ENCODE peak calls at places on chromosomes 7 and 10, in six cellular contexts. One of them, this sample, is unnamed.

GRCh38 chr10:113853577-113854018 is 284 bp downstream of the DCLRE1A start:
- DNase-seq in lower lobe of right lung: no peak
- DNase-seq in transverse colon: no peak
- DNase-seq in stomach: no peak
- DNase-seq in psoas muscle: no peak
- DNase-seq in HCT116: no peak
- DNase-seq in this sample: no peak

GRCh38 chr10:930415-931325 is 835 bp downstream of the LARP4B start:
- DNase-seq in lower lobe of right lung: peak; percentile 79
- DNase-seq in transverse colon: peak; percentile 76
- DNase-seq in stomach: peak; percentile 74
- DNase-seq in psoas muscle: peak; percentile 37
- DNase-seq in HCT116: no peak
- DNase-seq in this sample: peak; percentile 33

GRCh38 chr7:10083766-10084165 is 889.9 kb upstream of the PHF14 start:
- DNase-seq in lower lobe of right lung: no peak
- DNase-seq in transverse colon: no peak
- DNase-seq in stomach: no peak
- DNase-seq in psoas muscle: no peak
- DNase-seq in HCT116: no peak
- DNase-seq in this sample: no peak

GRCh38 chr10:52740913-52741675 is 31.5 kb downstream of the MBL2 start:
- DNase-seq in lower lobe of right lung: no peak
- DNase-seq in transverse colon: peak; percentile 23
- DNase-seq in stomach: peak; percentile 55
- DNase-seq in psoas muscle: peak; percentile 14
- DNase-seq in HCT116: peak; percentile 32
- DNase-seq in this sample: no peak

GRCh38 chr10:17512341-17513001 is 58.1 kb upstream of the ST8SIA6 start:
- DNase-seq in lower lobe of right lung: no peak
- DNase-seq in transverse colon: peak; percentile 69
- DNase-seq in stomach: peak; percentile 69
- DNase-seq in psoas muscle: no peak
- DNase-seq in HCT116: peak; percentile 93
- DNase-seq in this sample: peak; percentile 17

GRCh38 chr10:7507887-7508726 is 97.3 kb upstream of the SFMBT2 start:
- DNase-seq in lower lobe of right lung: no peak
- DNase-seq in transverse colon: peak; percentile 18
- DNase-seq in stomach: no peak
- DNase-seq in psoas muscle: no peak
- DNase-seq in HCT116: no peak
- DNase-seq in this sample: no peak

GRCh38 chr7:123675092-123675473 is 19.4 kb downstream of the LMOD2 start:
- DNase-seq in lower lobe of right lung: no peak
- DNase-seq in transverse colon: no peak
- DNase-seq in stomach: no peak
- DNase-seq in psoas muscle: no peak
- DNase-seq in HCT116: no peak
- DNase-seq in this sample: no peak

GRCh38 chr7:103048833-103049232 is 25.8 kb downstream of the FBXL13 start:
- DNase-seq in lower lobe of right lung: no peak
- DNase-seq in transverse colon: no peak
- DNase-seq in stomach: no peak
- DNase-seq in psoas muscle: no peak
- DNase-seq in HCT116: peak; percentile 33
- DNase-seq in this sample: no peak

GRCh38 chr10:114304017-114304565 is 65.0 kb downstream of the VWA2 start:
- DNase-seq in lower lobe of right lung: peak; percentile 69
- DNase-seq in transverse colon: peak; percentile 84
- DNase-seq in stomach: peak; percentile 83
- DNase-seq in psoas muscle: peak; percentile 72
- DNase-seq in HCT116: peak; percentile 85
- DNase-seq in this sample: peak; percentile 81

GRCh38 chr7:158318511-158318913 is 269.1 kb downstream of the PTPRN2 start:
- DNase-seq in lower lobe of right lung: no peak
- DNase-seq in transverse colon: no peak
- DNase-seq in stomach: no peak
- DNase-seq in psoas muscle: no peak
- DNase-seq in HCT116: no peak
- DNase-seq in this sample: no peak

GRCh38 chr7:158664406-158664805 is 40.2 kb downstream of the NCAPG2 start:
- DNase-seq in lower lobe of right lung: no peak
- DNase-seq in transverse colon: no peak
- DNase-seq in stomach: no peak
- DNase-seq in psoas muscle: no peak
- DNase-seq in HCT116: no peak
- DNase-seq in this sample: no peak

GRCh38 chr10:110993024-110993693 is 73.8 kb downstream of the SHOC2 start:
- DNase-seq in lower lobe of right lung: no peak
- DNase-seq in transverse colon: no peak
- DNase-seq in stomach: no peak
- DNase-seq in psoas muscle: no peak
- DNase-seq in HCT116: no peak
- DNase-seq in this sample: no peak

GRCh38 chr7:120370954-120371353 is 98.0 kb downstream of the KCND2 start:
- DNase-seq in lower lobe of right lung: no peak
- DNase-seq in transverse colon: no peak
- DNase-seq in stomach: no peak
- DNase-seq in psoas muscle: no peak
- DNase-seq in HCT116: no peak
- DNase-seq in this sample: no peak

GRCh38 chr10:6729071-6729773 is 149.1 kb upstream of the PRKCQ start:
- DNase-seq in lower lobe of right lung: no peak
- DNase-seq in transverse colon: no peak
- DNase-seq in stomach: no peak
- DNase-seq in psoas muscle: peak; percentile 32
- DNase-seq in HCT116: no peak
- DNase-seq in this sample: peak; percentile 17

GRCh38 chr7:120404042-120404441 is 131.1 kb downstream of the KCND2 start:
- DNase-seq in lower lobe of right lung: no peak
- DNase-seq in transverse colon: no peak
- DNase-seq in stomach: no peak
- DNase-seq in psoas muscle: no peak
- DNase-seq in HCT116: no peak
- DNase-seq in this sample: no peak

GRCh38 chr10:79269969-79270368 is 77.3 kb upstream of the PPIF start:
- DNase-seq in lower lobe of right lung: no peak
- DNase-seq in transverse colon: no peak
- DNase-seq in stomach: no peak
- DNase-seq in psoas muscle: no peak
- DNase-seq in HCT116: no peak
- DNase-seq in this sample: no peak

GRCh38 chr10:13271552-13272163 is 28.2 kb downstream of the PHYH start:
- DNase-seq in lower lobe of right lung: no peak
- DNase-seq in transverse colon: peak; percentile 66
- DNase-seq in stomach: peak; percentile 50
- DNase-seq in psoas muscle: peak; percentile 36
- DNase-seq in HCT116: peak; percentile 32
- DNase-seq in this sample: peak; percentile 22

GRCh38 chr10:14671383-14671782 is 103.3 kb downstream of the FAM107B start:
- DNase-seq in lower lobe of right lung: no peak
- DNase-seq in transverse colon: no peak
- DNase-seq in stomach: no peak
- DNase-seq in psoas muscle: no peak
- DNase-seq in HCT116: no peak
- DNase-seq in this sample: no peak

GRCh38 chr10:54469587-54470323 is 331.3 kb downstream of the PCDH15 start:
- DNase-seq in lower lobe of right lung: no peak
- DNase-seq in transverse colon: no peak
- DNase-seq in stomach: no peak
- DNase-seq in psoas muscle: no peak
- DNase-seq in HCT116: no peak
- DNase-seq in this sample: no peak

GRCh38 chr7:27700501-27700900 is 37.8 kb upstream of the HIBADH start:
- DNase-seq in lower lobe of right lung: no peak
- DNase-seq in transverse colon: no peak
- DNase-seq in stomach: no peak
- DNase-seq in psoas muscle: no peak
- DNase-seq in HCT116: no peak
- DNase-seq in this sample: no peak

GRCh38 chr10:29702288-29703164 is 67.8 kb upstream of the SVIL start:
- DNase-seq in lower lobe of right lung: no peak
- DNase-seq in transverse colon: no peak
- DNase-seq in stomach: no peak
- DNase-seq in psoas muscle: no peak
- DNase-seq in HCT116: no peak
- DNase-seq in this sample: no peak

GRCh38 chr7:11355571-11355970 is 381.9 kb downstream of the PHF14 start:
- DNase-seq in lower lobe of right lung: no peak
- DNase-seq in transverse colon: no peak
- DNase-seq in stomach: no peak
- DNase-seq in psoas muscle: no peak
- DNase-seq in HCT116: no peak
- DNase-seq in this sample: no peak

GRCh38 chr10:102935939-102936605 is 18.0 kb downstream of the CNNM2 start:
- DNase-seq in lower lobe of right lung: no peak
- DNase-seq in transverse colon: no peak
- DNase-seq in stomach: no peak
- DNase-seq in psoas muscle: no peak
- DNase-seq in HCT116: no peak
- DNase-seq in this sample: no peak

GRCh38 chr7:32587431-32587948 is 92.2 kb downstream of the AVL9 start:
- DNase-seq in lower lobe of right lung: no peak
- DNase-seq in transverse colon: no peak
- DNase-seq in stomach: no peak
- DNase-seq in psoas muscle: no peak
- DNase-seq in HCT116: no peak
- DNase-seq in this sample: no peak

GRCh38 chr10:83545901-83546391 is 593.4 kb upstream of the GHITM start:
- DNase-seq in lower lobe of right lung: no peak
- DNase-seq in transverse colon: no peak
- DNase-seq in stomach: no peak
- DNase-seq in psoas muscle: no peak
- DNase-seq in HCT116: no peak
- DNase-seq in this sample: peak; percentile 57

GRCh38 chr7:151590801-151591771 is 71.4 kb upstream of the RHEB start:
- DNase-seq in lower lobe of right lung: no peak
- DNase-seq in transverse colon: no peak
- DNase-seq in stomach: no peak
- DNase-seq in psoas muscle: no peak
- DNase-seq in HCT116: no peak
- DNase-seq in this sample: no peak
- H3K27ac ChIP-seq in lower lobe of right lung: no peak overlapping the region
- H3K27ac ChIP-seq in transverse colon: no peak overlapping the region
- H3K27ac ChIP-seq in stomach: no peak overlapping the region
- H3K27ac ChIP-seq in psoas muscle: no peak overlapping the region
- H3K27ac ChIP-seq in HCT116: no peak overlapping the region
- H3K27ac ChIP-seq in this sample: no peak overlapping the region

GRCh38 chr10:98248018-98248417 is 20.0 kb downstream of the LOXL4 start:
- DNase-seq in lower lobe of right lung: no peak
- DNase-seq in transverse colon: no peak
- DNase-seq in stomach: no peak
- DNase-seq in psoas muscle: no peak
- DNase-seq in HCT116: no peak
- DNase-seq in this sample: no peak

GRCh38 chr10:98252451-98252850 is 15.5 kb downstream of the LOXL4 start:
- DNase-seq in lower lobe of right lung: no peak
- DNase-seq in transverse colon: no peak
- DNase-seq in stomach: no peak
- DNase-seq in psoas muscle: no peak
- DNase-seq in HCT116: no peak
- DNase-seq in this sample: no peak

GRCh38 chr10:98251399-98251798 is 16.6 kb downstream of the LOXL4 start:
- DNase-seq in lower lobe of right lung: no peak
- DNase-seq in transverse colon: no peak
- DNase-seq in stomach: no peak
- DNase-seq in psoas muscle: no peak
- DNase-seq in HCT116: no peak
- DNase-seq in this sample: no peak

GRCh38 chr10:98246911-98247820 is 20.8 kb downstream of the LOXL4 start:
- DNase-seq in lower lobe of right lung: no peak
- DNase-seq in transverse colon: no peak
- DNase-seq in stomach: no peak
- DNase-seq in psoas muscle: no peak
- DNase-seq in HCT116: no peak
- DNase-seq in this sample: no peak

GRCh38 chr10:98249134-98249533 is 18.9 kb downstream of the LOXL4 start:
- DNase-seq in lower lobe of right lung: no peak
- DNase-seq in transverse colon: no peak
- DNase-seq in stomach: no peak
- DNase-seq in psoas muscle: no peak
- DNase-seq in HCT116: no peak
- DNase-seq in this sample: no peak
- H3K36me3 ChIP-seq in lower lobe of right lung: peaks cover 86% of the 10 kb centered on the region
- H3K36me3 ChIP-seq in transverse colon: peaks cover 3% of the 10 kb centered on the region
- H3K36me3 ChIP-seq in stomach: peaks cover 93% of the 10 kb centered on the region
- H3K36me3 ChIP-seq in psoas muscle: peaks cover 4% of the 10 kb centered on the region
- H3K36me3 ChIP-seq in HCT116: peaks cover 6% of the 10 kb centered on the region
- H3K36me3 ChIP-seq in this sample: peaks cover 55% of the 10 kb centered on the region

GRCh38 chr7:81053623-81054022 is 134.8 kb upstream of the SEMA3C start:
- DNase-seq in lower lobe of right lung: no peak
- DNase-seq in transverse colon: no peak
- DNase-seq in stomach: no peak
- DNase-seq in psoas muscle: no peak
- DNase-seq in HCT116: no peak
- DNase-seq in this sample: no peak
- TF ChIP-seq CTCF in lower lobe of right lung: no peak
- TF ChIP-seq CTCF in transverse colon: no peak
- TF ChIP-seq CTCF in stomach: no peak
- TF ChIP-seq CTCF in psoas muscle: no peak
- TF ChIP-seq CTCF in HCT116: no peak
- TF ChIP-seq CTCF in this sample: no peak

GRCh38 chr7:28745351-28745750 is 212.8 kb downstream of the TRIL start:
- DNase-seq in lower lobe of right lung: no peak
- DNase-seq in transverse colon: no peak
- DNase-seq in stomach: no peak
- DNase-seq in psoas muscle: no peak
- DNase-seq in HCT116: no peak
- DNase-seq in this sample: peak; percentile 33

GRCh38 chr7:28747854-28748253 is 210.3 kb downstream of the TRIL start:
- DNase-seq in lower lobe of right lung: no peak
- DNase-seq in transverse colon: no peak
- DNase-seq in stomach: no peak
- DNase-seq in psoas muscle: no peak
- DNase-seq in HCT116: no peak
- DNase-seq in this sample: no peak

GRCh38 chr7:28747404-28747803 is 210.7 kb downstream of the TRIL start:
- DNase-seq in lower lobe of right lung: no peak
- DNase-seq in transverse colon: no peak
- DNase-seq in stomach: no peak
- DNase-seq in psoas muscle: no peak
- DNase-seq in HCT116: no peak
- DNase-seq in this sample: no peak

GRCh38 chr7:28748346-28748745 is 209.8 kb downstream of the TRIL start:
- DNase-seq in lower lobe of right lung: no peak
- DNase-seq in transverse colon: no peak
- DNase-seq in stomach: no peak
- DNase-seq in psoas muscle: no peak
- DNase-seq in HCT116: no peak
- DNase-seq in this sample: no peak

DNA sequence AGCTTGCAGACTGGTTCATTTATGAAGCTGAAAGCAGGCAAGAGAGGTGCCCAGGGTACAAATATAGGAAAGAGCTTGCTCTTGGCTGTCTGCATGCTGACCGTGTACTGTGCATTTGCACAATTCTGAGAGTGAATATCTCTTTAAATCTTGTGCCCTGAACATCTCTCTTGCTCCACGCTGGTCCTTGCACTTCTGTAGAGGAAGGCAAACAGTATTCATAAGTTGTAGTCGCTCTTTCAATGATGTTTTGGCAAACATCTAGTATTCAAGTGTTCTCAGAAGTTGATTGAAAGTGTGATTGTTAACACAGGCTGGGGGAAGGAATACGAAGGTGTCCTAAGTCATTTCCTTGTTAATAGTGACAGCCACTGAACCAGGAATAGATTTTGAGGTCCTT is 213.2 kb downstream of the TRIL start:
- DNase-seq in lower lobe of right lung: no peak
- DNase-seq in transverse colon: no peak
- DNase-seq in stomach: no peak
- DNase-seq in psoas muscle: no peak
- DNase-seq in HCT116: no peak
- DNase-seq in this sample: no peak
- H3K27ac ChIP-seq in lower lobe of right lung: no peak overlapping the region
- H3K27ac ChIP-seq in transverse colon: no peak overlapping the region
- H3K27ac ChIP-seq in stomach: no peak overlapping the region
- H3K27ac ChIP-seq in psoas muscle: peak overlapping the region; percentile 53
- H3K27ac ChIP-seq in HCT116: no peak overlapping the region
- H3K27ac ChIP-seq in this sample: peak overlapping the region; percentile 40

This sample was measured in left ventricle myocardium inferior.